ENCODE peak calls at places on chromosomes 12 and 14, in eight cellular contexts. R is hepatocyte, N is GM13976, O is left ventricle myocardium inferior, P is progenitor cell of endocrine pancreas, E is adrenal gland, X is kidney epithelial cell, U is tibial artery. L is an unnamed sample.

GRCh38 chr14:103078420-103078749 is 5.6 kb upstream of the LBHD2 start:
- DNase-seq in P (no peak), O (peak), N (peak), U (peak), E (peak), X (no peak), R (peak), L (peak)

GRCh38 chr14:24944800-24945199 is 105.1 kb downstream of the STXBP6 start:
- DNase-seq in O (no peak), E (no peak), X (no peak), P (no peak), R (no peak), U (no peak), N (no peak), L (no peak)

GRCh38 chr12:95997911-95998510 is 1.9 kb upstream of the HAL start:
- DNase-seq in X (no peak), U (no peak), R (no peak), O (no peak), N (no peak), P (no peak), E (no peak), L (no peak)

GRCh38 chr12:109428038-109428629 is 49.0 kb downstream of the KCTD10 start:
- DNase-seq in O (peak), X (peak), N (peak), E (peak), R (peak), U (peak), P (peak), L (peak)

GRCh38 chr12:90484130-90484529 is 470.8 kb downstream of the CCER1 start:
- DNase-seq in P (no peak), N (no peak), O (no peak), X (no peak), E (no peak), U (no peak), R (peak), L (no peak)

GRCh38 chr14:41699506-41699905 is 92.8 kb downstream of the LRFN5 start:
- DNase-seq in R (no peak), P (no peak), E (no peak), N (no peak), U (no peak), O (no peak), X (no peak), L (no peak)

GRCh38 chr12:109389146-109389545 is 41.4 kb downstream of the MYO1H start:
- DNase-seq in R (no peak), P (no peak), U (no peak), X (no peak), E (no peak), N (no peak), O (no peak), L (peak)

GRCh38 chr12:54018608-54018984 is 9.6 kb upstream of the HOXC6 start:
- DNase-seq in P (no peak), O (no peak), U (peak), R (no peak), N (no peak), E (no peak), X (no peak), L (no peak)

GRCh38 chr12:131116437-131117117 is 162.9 kb downstream of the ADGRD1 start:
- DNase-seq in R (peak), U (no peak), N (no peak), O (no peak), E (no peak), P (no peak), X (no peak), L (no peak)

GRCh38 chr12:113065126-113066007 is 8.8 kb downstream of the DTX1 start:
- DNase-seq in U (no peak), N (peak), E (no peak), X (no peak), P (peak), O (no peak), R (peak), L (no peak)

GRCh38 chr12:9132008-9132535 is 16.4 kb upstream of the A2M start:
- DNase-seq in E (no peak), P (no peak), X (no peak), U (no peak), N (no peak), O (no peak), R (peak), L (no peak)

GRCh38 chr14:104876251-104876699 is 11.2 kb downstream of the CEP170B start:
- DNase-seq in O (no peak), R (peak), X (no peak), E (no peak), P (no peak), U (no peak), N (peak), L (peak)

GRCh38 chr14:96145116-96145864 is 59.3 kb upstream of the BDKRB2 start:
- DNase-seq in P (no peak), N (no peak), X (no peak), R (no peak), U (no peak), O (no peak), E (no peak), L (no peak)

GRCh38 chr12:47033797-47034555 is 45.4 kb upstream of the PCED1B start:
- DNase-seq in N (no peak), O (no peak), X (no peak), R (peak), E (no peak), P (no peak), U (no peak), L (no peak)

GRCh38 chr12:105474672-105475071 is 144.2 kb downstream of the C12orf75 start:
- DNase-seq in X (no peak), N (no peak), P (no peak), O (no peak), R (no peak), U (no peak), E (no peak), L (no peak)

GRCh38 chr14:81164167-81164774 is 56.5 kb downstream of the GTF2A1 start:
- DNase-seq in N (peak), R (peak), X (peak), E (peak), O (no peak), P (no peak), U (peak), L (peak)

GRCh38 chr14:51478241-51478640 is 173.5 kb upstream of the FRMD6 start:
- DNase-seq in E (no peak), X (no peak), R (no peak), O (no peak), U (no peak), N (no peak), P (no peak), L (no peak)

GRCh38 chr14:21071225-21072041 is 1.3 kb downstream of the ARHGEF40 start:
- DNase-seq in N (peak), O (peak), E (peak), X (no peak), R (peak), P (peak), U (peak), L (peak)

GRCh38 chr12:52740591-52740990 is 36.6 kb downstream of the KRT76 start:
- DNase-seq in X (no peak), N (no peak), P (no peak), O (no peak), E (no peak), U (no peak), R (no peak), L (no peak)

GRCh38 chr12:116169071-116169470 is 108.4 kb downstream of the MED13L start:
- DNase-seq in E (no peak), X (no peak), O (no peak), R (no peak), U (no peak), P (no peak), N (no peak), L (no peak)

GRCh38 chr12:68932123-68932700 is 759 bp downstream of the CPM start:
- DNase-seq in E (peak), X (no peak), U (no peak), O (no peak), R (no peak), P (no peak), N (peak), L (peak)

GRCh38 chr12:88111074-88111652 is 30.7 kb downstream of the CEP290 start:
- DNase-seq in P (no peak), N (peak), U (no peak), R (peak), X (peak), E (no peak), O (no peak), L (no peak)

GRCh38 chr12:107449891-107450290 is 235.7 kb upstream of the PWP1 start:
- DNase-seq in U (no peak), R (no peak), E (no peak), N (no peak), P (no peak), X (no peak), O (no peak), L (no peak)

GRCh38 chr12:58916891-58917570 is 3.3 kb downstream of the LRIG3 start:
- DNase-seq in P (no peak), U (no peak), O (no peak), X (no peak), N (no peak), E (no peak), R (peak), L (no peak)

GRCh38 chr14:65095633-65096205 is 6.6 kb downstream of the MAX start:
- DNase-seq in P (no peak), R (peak), N (no peak), X (no peak), O (peak), U (peak), E (peak), L (no peak)

GRCh38 chr12:117190210-117190781 is at the start of gene FBXO21:
- DNase-seq in N (peak), E (peak), R (peak), X (peak), U (peak), O (peak), P (peak), L (peak)

GRCh38 chr14:29752221-29752923 is 175.3 kb downstream of the PRKD1 start:
- DNase-seq in R (no peak), P (no peak), X (no peak), N (no peak), E (no peak), U (no peak), O (no peak), L (no peak)

DNA sequence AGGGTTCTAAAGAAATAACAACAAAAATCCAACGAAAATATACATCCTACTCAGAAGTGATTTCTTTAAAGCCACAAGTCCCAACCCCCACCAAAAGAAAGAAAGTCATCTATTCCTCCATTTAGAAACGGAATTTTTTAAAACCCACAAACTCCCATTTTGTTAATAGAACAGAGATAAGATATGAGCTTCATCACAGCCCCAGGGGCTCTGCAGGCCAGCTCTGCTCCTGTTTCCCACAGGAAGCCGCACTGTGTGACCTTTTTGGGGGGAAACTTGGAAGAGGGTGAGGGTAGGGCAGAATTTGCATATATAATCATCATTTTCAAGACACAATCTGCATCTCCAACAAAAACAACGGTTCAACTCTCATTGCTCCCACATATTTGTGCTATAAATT is 2.8 kb downstream of the FBXL14 start:
- DNase-seq in O (no peak), R (no peak), U (no peak), E (no peak), X (no peak), N (no peak), P (no peak), L (no peak)
- TF ChIP-seq CTCF in O (no peak), R (no peak), U (no peak), E (no peak), X (no peak), N (no peak), P (no peak), L (no peak)

GRCh38 chr14:19873178-19873577 is 1.8 kb upstream of the OR4K2 start:
- DNase-seq in U (no peak), X (no peak), P (no peak), R (no peak), O (no peak), E (no peak), N (no peak), L (no peak)

GRCh38 chr14:19874842-19875241 is at the start of gene OR4K2:
- DNase-seq in X (no peak), O (no peak), R (no peak), N (no peak), P (no peak), E (no peak), U (no peak), L (no peak)

GRCh38 chr14:19878029-19878642 is 3.2 kb downstream of the OR4K2 start:
- DNase-seq in N (peak), U (no peak), O (no peak), X (no peak), P (no peak), R (no peak), E (no peak), L (no peak)
- TF ChIP-seq CTCF in N (peak), U (no peak), O (peak), X (no peak), P (peak), R (peak), E (no peak), L (peak)

GRCh38 chr14:70595443-70596185 is 4.8 kb downstream of the MED6 start:
- DNase-seq in N (no peak), E (no peak), X (no peak), R (no peak), O (no peak), U (no peak), P (no peak), L (no peak)

DNA sequence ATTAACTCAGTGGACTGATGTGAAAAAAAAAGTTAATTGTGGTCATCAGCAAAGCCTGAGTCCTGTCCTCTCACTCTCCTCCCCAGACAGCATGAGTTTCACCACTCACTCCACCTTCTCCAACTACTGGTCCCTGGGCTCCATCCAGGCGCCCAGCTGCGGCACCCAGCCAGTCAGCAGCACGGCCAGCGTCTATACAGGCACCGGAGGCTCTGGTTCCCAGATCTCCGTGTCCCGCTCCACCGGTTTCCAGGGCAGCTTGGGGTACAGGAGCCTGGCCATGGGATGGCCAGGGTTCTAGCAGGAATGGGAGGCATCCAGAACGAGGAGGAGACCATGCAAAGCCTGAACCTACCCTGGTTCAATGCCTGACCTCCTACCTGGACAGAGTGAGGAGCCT is 6.0 kb downstream of the MED6 start:
- DNase-seq in X (no peak), N (no peak), U (no peak), R (no peak), O (no peak), E (no peak), P (no peak), L (no peak)
- TF ChIP-seq CTCF in X (no peak), N (no peak), U (no peak), R (no peak), O (no peak), E (no peak), P (no peak), L (no peak)

DNA sequence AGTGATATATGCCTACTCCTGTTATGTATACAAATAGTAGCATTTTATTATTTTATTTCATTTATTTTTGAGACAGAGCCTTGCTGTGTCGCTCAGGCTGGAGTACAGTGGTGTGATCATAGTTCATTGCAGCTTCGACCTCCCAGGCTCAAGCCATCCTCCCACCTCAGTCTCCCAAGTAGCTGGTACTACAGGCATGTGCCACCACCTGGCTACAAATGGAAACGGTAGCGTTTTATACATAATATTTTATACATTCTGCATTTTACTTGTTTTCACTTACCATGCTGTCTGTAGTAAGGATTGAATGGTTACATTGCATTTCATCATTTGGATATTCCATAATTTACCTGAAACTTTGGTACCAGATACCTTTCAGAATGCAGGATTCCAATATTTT is 14.1 kb downstream of the C1R start:
- DNase-seq in N (no peak), R (no peak), O (no peak), E (no peak), P (no peak), X (no peak), U (no peak), L (no peak)
- TF ChIP-seq CTCF in N (no peak), R (no peak), O (no peak), E (no peak), P (no peak), X (no peak), U (no peak), L (no peak)

DNA sequence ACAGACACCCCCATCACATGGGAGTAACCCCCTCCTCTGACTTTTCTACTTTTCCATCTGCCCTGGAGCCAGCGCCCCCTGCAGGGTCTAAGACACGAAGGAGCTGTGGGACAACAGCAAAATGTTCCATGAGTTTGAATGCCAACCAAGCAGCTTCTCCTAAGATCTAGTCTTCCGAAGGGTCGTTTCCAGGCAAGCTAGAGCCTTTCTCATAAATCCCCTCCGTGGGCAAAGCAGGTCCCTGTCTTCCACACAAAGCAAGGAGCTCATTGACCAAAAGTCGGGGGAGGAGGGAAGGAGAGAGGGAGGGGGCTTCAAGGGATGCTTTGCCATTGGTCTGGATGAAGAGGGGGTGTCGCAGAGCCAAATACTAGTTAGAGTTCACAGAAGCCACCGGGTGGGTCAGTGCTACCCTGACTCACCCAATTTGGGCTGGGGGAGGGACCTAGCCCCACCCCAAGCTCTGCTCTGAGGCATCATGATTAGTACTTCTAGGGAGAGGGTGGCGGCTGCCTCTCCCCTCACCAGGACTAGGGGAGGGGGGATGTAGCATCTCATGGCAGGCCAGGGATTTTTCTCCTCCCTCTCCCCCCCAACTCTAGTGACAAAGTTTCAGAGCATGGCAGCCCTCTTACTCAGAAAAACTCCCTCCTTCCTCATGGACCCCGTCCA is 1.6 kb downstream of the MSI1 start:
- DNase-seq in U (no peak), E (no peak), O (no peak), R (peak), P (no peak), N (no peak), X (no peak), L (peak)
- TF ChIP-seq CTCF in U (no peak), E (peak), O (no peak), R (peak), P (peak), N (peak), X (peak), L (peak)